ENCODE peak calls at places on chromosomes 3 and 15, in seven cellular contexts. One of them, this sample, is unnamed.

GRCh38 chr15:77607111-77607893 is 25.4 kb downstream of the LINGO1 start:
- DNase-seq in GM12878: no peak
- DNase-seq in caudate nucleus: no peak
- DNase-seq in A549: no peak
- DNase-seq in NCI-H2081 treated with DMSO at 0.1 percent for 48 hours: no peak
- DNase-seq in Ammon's horn: no peak
- DNase-seq in psoas muscle: no peak
- DNase-seq in this sample: no peak

GRCh38 chr15:66025972-66026371 is 156.7 kb downstream of the RAB11A start:
- DNase-seq in psoas muscle: no peak
- DNase-seq in GM12878: no peak
- DNase-seq in NCI-H2081 treated with DMSO at 0.1 percent for 48 hours: no peak
- DNase-seq in A549: no peak
- DNase-seq in Ammon's horn: no peak
- DNase-seq in caudate nucleus: no peak
- DNase-seq in this sample: no peak

GRCh38 chr3:99909714-99910508 is 92.2 kb downstream of the CMSS1 start:
- DNase-seq in psoas muscle: no peak
- DNase-seq in Ammon's horn: no peak
- DNase-seq in caudate nucleus: no peak
- DNase-seq in A549: peak
- DNase-seq in NCI-H2081 treated with DMSO at 0.1 percent for 48 hours: no peak
- DNase-seq in GM12878: no peak
- DNase-seq in this sample: no peak

GRCh38 chr3:125582707-125583106 is 12.6 kb downstream of the OSBPL11 start:
- DNase-seq in caudate nucleus: no peak
- DNase-seq in Ammon's horn: no peak
- DNase-seq in NCI-H2081 treated with DMSO at 0.1 percent for 48 hours: no peak
- DNase-seq in GM12878: no peak
- DNase-seq in psoas muscle: no peak
- DNase-seq in A549: no peak
- DNase-seq in this sample: no peak

GRCh38 chr3:162897286-162897685 is 1400.7 kb downstream of the OTOL1 start:
- DNase-seq in Ammon's horn: no peak
- DNase-seq in NCI-H2081 treated with DMSO at 0.1 percent for 48 hours: no peak
- DNase-seq in GM12878: no peak
- DNase-seq in psoas muscle: no peak
- DNase-seq in A549: no peak
- DNase-seq in caudate nucleus: no peak
- DNase-seq in this sample: no peak

GRCh38 chr3:184685646-184686045 is 26.2 kb downstream of the MAGEF1 start:
- DNase-seq in Ammon's horn: no peak
- DNase-seq in A549: no peak
- DNase-seq in NCI-H2081 treated with DMSO at 0.1 percent for 48 hours: no peak
- DNase-seq in caudate nucleus: no peak
- DNase-seq in psoas muscle: no peak
- DNase-seq in GM12878: no peak
- DNase-seq in this sample: no peak

GRCh38 chr3:108524547-108524946 is 14.2 kb upstream of the MYH15 start:
- DNase-seq in caudate nucleus: no peak
- DNase-seq in psoas muscle: no peak
- DNase-seq in Ammon's horn: no peak
- DNase-seq in A549: no peak
- DNase-seq in GM12878: no peak
- DNase-seq in NCI-H2081 treated with DMSO at 0.1 percent for 48 hours: no peak
- DNase-seq in this sample: no peak

GRCh38 chr3:183148056-183148455 is 14.5 kb downstream of the LAMP3 start:
- DNase-seq in caudate nucleus: no peak
- DNase-seq in Ammon's horn: no peak
- DNase-seq in GM12878: no peak
- DNase-seq in psoas muscle: no peak
- DNase-seq in A549: no peak
- DNase-seq in NCI-H2081 treated with DMSO at 0.1 percent for 48 hours: no peak
- DNase-seq in this sample: no peak

GRCh38 chr3:110015231-110015963 is 678.1 kb upstream of the DPPA4 start:
- DNase-seq in GM12878: no peak
- DNase-seq in psoas muscle: no peak
- DNase-seq in A549: no peak
- DNase-seq in caudate nucleus: no peak
- DNase-seq in NCI-H2081 treated with DMSO at 0.1 percent for 48 hours: no peak
- DNase-seq in Ammon's horn: no peak
- DNase-seq in this sample: no peak

GRCh38 chr15:74826372-74826819 is at the start of gene CPLX3:
- DNase-seq in NCI-H2081 treated with DMSO at 0.1 percent for 48 hours: no peak
- DNase-seq in caudate nucleus: no peak
- DNase-seq in A549: no peak
- DNase-seq in psoas muscle: peak
- DNase-seq in GM12878: no peak
- DNase-seq in Ammon's horn: no peak
- DNase-seq in this sample: peak

GRCh38 chr3:14620512-14620911 is 31.1 kb upstream of the CCDC174 start:
- DNase-seq in GM12878: no peak
- DNase-seq in psoas muscle: no peak
- DNase-seq in caudate nucleus: no peak
- DNase-seq in Ammon's horn: no peak
- DNase-seq in A549: no peak
- DNase-seq in NCI-H2081 treated with DMSO at 0.1 percent for 48 hours: no peak
- DNase-seq in this sample: no peak

GRCh38 chr3:13616359-13616758 is 67.4 kb downstream of the FBLN2 start:
- DNase-seq in caudate nucleus: no peak
- DNase-seq in psoas muscle: no peak
- DNase-seq in A549: no peak
- DNase-seq in NCI-H2081 treated with DMSO at 0.1 percent for 48 hours: no peak
- DNase-seq in GM12878: no peak
- DNase-seq in Ammon's horn: no peak
- DNase-seq in this sample: no peak

GRCh38 chr3:42424911-42425310 is 14.5 kb upstream of the LYZL4 start:
- DNase-seq in caudate nucleus: no peak
- DNase-seq in NCI-H2081 treated with DMSO at 0.1 percent for 48 hours: no peak
- DNase-seq in GM12878: no peak
- DNase-seq in Ammon's horn: no peak
- DNase-seq in A549: no peak
- DNase-seq in psoas muscle: no peak
- DNase-seq in this sample: no peak

GRCh38 chr3:38038447-38038911 is 529 bp upstream of the DLEC1 start:
- DNase-seq in NCI-H2081 treated with DMSO at 0.1 percent for 48 hours: no peak
- DNase-seq in A549: no peak
- DNase-seq in Ammon's horn: no peak
- DNase-seq in GM12878: no peak
- DNase-seq in caudate nucleus: no peak
- DNase-seq in psoas muscle: no peak
- DNase-seq in this sample: no peak

This sample was measured in HuH-7.5.